ENCODE peak calls at places on chromosome 12, in four cellular contexts. One of them, this sample, is unnamed.

GRCh38 chr12:3752741-3753486 is at the start of gene CRACR2A:
- DNase-seq in head of caudate nucleus: peak; percentile 12
- DNase-seq in pancreas: peak; percentile 63
- DNase-seq in cardiac muscle cell: peak; percentile 71
- DNase-seq in this sample: peak; percentile 35

GRCh38 chr12:97308576-97309198 is 153.9 kb upstream of the RMST start:
- DNase-seq in head of caudate nucleus: no peak
- DNase-seq in pancreas: no peak
- DNase-seq in cardiac muscle cell: peak; percentile 55
- DNase-seq in this sample: peak; percentile 33

GRCh38 chr12:69065804-69066203 is 132.8 kb upstream of the CPM start:
- DNase-seq in head of caudate nucleus: no peak
- DNase-seq in pancreas: no peak
- DNase-seq in cardiac muscle cell: no peak
- DNase-seq in this sample: no peak

GRCh38 chr12:389138-390096 is at the start of gene KDM5A:
- DNase-seq in head of caudate nucleus: peak; percentile 89
- DNase-seq in pancreas: peak; percentile 90
- DNase-seq in cardiac muscle cell: peak; percentile 96
- DNase-seq in this sample: peak; percentile 89

GRCh38 chr12:1351926-1352325 is 242.5 kb downstream of the FBXL14 start:
- DNase-seq in head of caudate nucleus: no peak
- DNase-seq in pancreas: no peak
- DNase-seq in cardiac muscle cell: no peak
- DNase-seq in this sample: no peak

GRCh38 chr12:114481200-114481535 is 75.2 kb upstream of the TBX5 start:
- DNase-seq in head of caudate nucleus: no peak
- DNase-seq in pancreas: no peak
- DNase-seq in cardiac muscle cell: peak; percentile 31
- DNase-seq in this sample: no peak

GRCh38 chr12:67810166-67810565 is 161.6 kb downstream of the DYRK2 start:
- DNase-seq in head of caudate nucleus: no peak
- DNase-seq in pancreas: no peak
- DNase-seq in cardiac muscle cell: no peak
- DNase-seq in this sample: no peak

GRCh38 chr12:52865090-52865944 is 16.5 kb upstream of the KRT78 start:
- DNase-seq in head of caudate nucleus: peak; percentile 21
- DNase-seq in pancreas: peak; percentile 68
- DNase-seq in cardiac muscle cell: peak; percentile 84
- DNase-seq in this sample: peak; percentile 51

GRCh38 chr12:119989619-119990381 is 764 bp downstream of the BICDL1 start:
- DNase-seq in head of caudate nucleus: no peak
- DNase-seq in pancreas: peak; percentile 78
- DNase-seq in cardiac muscle cell: peak; percentile 94
- DNase-seq in this sample: peak; percentile 70

GRCh38 chr12:26361964-26362363 is 166.6 kb downstream of the SSPN start:
- DNase-seq in head of caudate nucleus: no peak
- DNase-seq in pancreas: no peak
- DNase-seq in cardiac muscle cell: no peak
- DNase-seq in this sample: no peak

This sample was measured in prostate gland.